ENCODE peak calls at places on chromosomes 2 and 18, in four cellular contexts. One of them, this sample, is unnamed.

GRCh38 chr2:215624423-215624829 is 188.6 kb upstream of the FN1 start:
- DNase-seq in activated gamma-delta T cell treated with anti-CD3 and anti-CD28 coated beads, Interleukin-2, amount 50 U/mL, for 16 hours: no peak
- DNase-seq in Jurkat, Clone E6-1: no peak
- DNase-seq in dermis blood vessel endothelial cell: no peak
- DNase-seq in this sample: no peak

GRCh38 chr2:65604246-65604645 is 171.8 kb upstream of the SPRED2 start:
- DNase-seq in activated gamma-delta T cell treated with anti-CD3 and anti-CD28 coated beads, Interleukin-2, amount 50 U/mL, for 16 hours: no peak
- DNase-seq in Jurkat, Clone E6-1: no peak
- DNase-seq in dermis blood vessel endothelial cell: no peak
- DNase-seq in this sample: no peak

GRCh38 chr2:226320073-226320948 is 479.3 kb downstream of the IRS1 start:
- DNase-seq in dermis blood vessel endothelial cell: no peak
- DNase-seq in Jurkat, Clone E6-1: no peak
- DNase-seq in activated gamma-delta T cell treated with anti-CD3 and anti-CD28 coated beads, Interleukin-2, amount 50 U/mL, for 16 hours: no peak
- DNase-seq in this sample: no peak

GRCh38 chr2:204116154-204116792 is 179.7 kb downstream of the ICOS start:
- DNase-seq in dermis blood vessel endothelial cell: peak
- DNase-seq in activated gamma-delta T cell treated with anti-CD3 and anti-CD28 coated beads, Interleukin-2, amount 50 U/mL, for 16 hours: no peak
- DNase-seq in Jurkat, Clone E6-1: no peak
- DNase-seq in this sample: no peak

GRCh38 chr2:1728821-1729220 is 15.5 kb downstream of the PXDN start:
- DNase-seq in activated gamma-delta T cell treated with anti-CD3 and anti-CD28 coated beads, Interleukin-2, amount 50 U/mL, for 16 hours: no peak
- DNase-seq in dermis blood vessel endothelial cell: peak
- DNase-seq in Jurkat, Clone E6-1: no peak
- DNase-seq in this sample: no peak

GRCh38 chr2:31168291-31168690 is 30.1 kb upstream of the GALNT14 start:
- DNase-seq in activated gamma-delta T cell treated with anti-CD3 and anti-CD28 coated beads, Interleukin-2, amount 50 U/mL, for 16 hours: no peak
- DNase-seq in dermis blood vessel endothelial cell: no peak
- DNase-seq in Jurkat, Clone E6-1: peak
- DNase-seq in this sample: no peak

GRCh38 chr2:30480703-30481322 is 33.8 kb downstream of the LCLAT1 start:
- DNase-seq in activated gamma-delta T cell treated with anti-CD3 and anti-CD28 coated beads, Interleukin-2, amount 50 U/mL, for 16 hours: no peak
- DNase-seq in Jurkat, Clone E6-1: no peak
- DNase-seq in dermis blood vessel endothelial cell: no peak
- DNase-seq in this sample: no peak

GRCh38 chr2:8342407-8342806 is 339.4 kb upstream of the ID2 start:
- DNase-seq in Jurkat, Clone E6-1: no peak
- DNase-seq in dermis blood vessel endothelial cell: no peak
- DNase-seq in activated gamma-delta T cell treated with anti-CD3 and anti-CD28 coated beads, Interleukin-2, amount 50 U/mL, for 16 hours: no peak
- DNase-seq in this sample: no peak

GRCh38 chr2:190649798-190650390 is 1.0 kb downstream of the NAB1 start:
- DNase-seq in activated gamma-delta T cell treated with anti-CD3 and anti-CD28 coated beads, Interleukin-2, amount 50 U/mL, for 16 hours: no peak
- DNase-seq in dermis blood vessel endothelial cell: peak
- DNase-seq in Jurkat, Clone E6-1: peak
- DNase-seq in this sample: no peak

GRCh38 chr2:156537147-156537546 is 101.0 kb downstream of the GPD2 start:
- DNase-seq in dermis blood vessel endothelial cell: peak
- DNase-seq in activated gamma-delta T cell treated with anti-CD3 and anti-CD28 coated beads, Interleukin-2, amount 50 U/mL, for 16 hours: no peak
- DNase-seq in Jurkat, Clone E6-1: no peak
- DNase-seq in this sample: no peak

GRCh38 chr2:216491757-216492635 is 6.6 kb upstream of the RPL37A start:
- DNase-seq in dermis blood vessel endothelial cell: no peak
- DNase-seq in Jurkat, Clone E6-1: no peak
- DNase-seq in activated gamma-delta T cell treated with anti-CD3 and anti-CD28 coated beads, Interleukin-2, amount 50 U/mL, for 16 hours: no peak
- DNase-seq in this sample: peak

GRCh38 chr2:193240752-193241151 is 1046.0 kb upstream of the TMEFF2 start:
- DNase-seq in dermis blood vessel endothelial cell: no peak
- DNase-seq in activated gamma-delta T cell treated with anti-CD3 and anti-CD28 coated beads, Interleukin-2, amount 50 U/mL, for 16 hours: no peak
- DNase-seq in Jurkat, Clone E6-1: peak
- DNase-seq in this sample: peak

GRCh38 chr18:69400976-69401474 is 337 bp downstream of the DOK6 start:
- DNase-seq in Jurkat, Clone E6-1: no peak
- DNase-seq in dermis blood vessel endothelial cell: peak
- DNase-seq in activated gamma-delta T cell treated with anti-CD3 and anti-CD28 coated beads, Interleukin-2, amount 50 U/mL, for 16 hours: no peak
- DNase-seq in this sample: no peak

GRCh38 chr2:197803033-197803444 is 1.4 kb upstream of the PLCL1 start:
- DNase-seq in Jurkat, Clone E6-1: peak
- DNase-seq in dermis blood vessel endothelial cell: peak
- DNase-seq in activated gamma-delta T cell treated with anti-CD3 and anti-CD28 coated beads, Interleukin-2, amount 50 U/mL, for 16 hours: no peak
- DNase-seq in this sample: no peak

This sample was measured in NCI-H524.